ENCODE peak calls at places on chromosomes 13 and 19, in ten cellular contexts. P is COR-L47; J is Peyer's patch; F is fibroblast of pulmonary artery; U is DMS 273 treated with DMSO at 0.1 percent for 48 hours; R is stimulated activated CD4-positive, alpha-beta T cell treated with anti-CD3 and anti-CD28 coated beads, Interleukin-4, amount 100 ng/mL, for 1 hour; B is NCI-H2029 treated with DMSO at 0.1 percent for 48 hours; Y is stimulated activated CD8-positive, alpha-beta memory T cell treated with anti-CD3 and anti-CD28 coated beads, Interleukin-7, amount 100 ng/mL, for 1 hour; O is fibroblast of the conjunctiva; W is activated naive CD8-positive, alpha-beta T cell treated with anti-CD3 and anti-CD28 coated beads, Interleukin-2, amount 50 U/mL, for 16 hours. Z is an unnamed sample.

GRCh38 chr13:39663958-39664357 is 8.5 kb downstream of the COG6 start:
- DNase-seq in B (no peak), Y (no peak), O (no peak), P (no peak), W (no peak), U (no peak), F (no peak), R (no peak), J (no peak), Z (no peak)

GRCh38 chr19:3397266-3398022 is 31.1 kb downstream of the NFIC start:
- DNase-seq in U (no peak), W (no peak), B (no peak), J (no peak), O (no peak), F (no peak), R (no peak), Y (no peak), P (no peak), Z (no peak)

GRCh38 chr19:55376381-55376933 is at the start of gene TMEM190:
- DNase-seq in B (no peak), W (no peak), Y (no peak), U (no peak), O (no peak), F (no peak), P (no peak), R (no peak), J (no peak), Z (no peak)

GRCh38 chr19:56839665-56840451 is 668 bp downstream of the PEG3 start:
- DNase-seq in P (no peak), F (peak), U (peak), W (no peak), B (no peak), J (peak), Y (no peak), O (peak), R (no peak), Z (no peak)

GRCh38 chr19:18086590-18087138 is at the start of gene IL12RB1:
- DNase-seq in B (no peak), R (peak), P (no peak), W (no peak), O (no peak), J (peak), U (no peak), Y (no peak), F (no peak), Z (peak)

GRCh38 chr19:11041966-11042627 is 47.2 kb upstream of the LDLR start:
- DNase-seq in R (no peak), P (no peak), J (no peak), F (no peak), O (no peak), Y (no peak), U (no peak), B (no peak), W (no peak), Z (no peak)

GRCh38 chr13:34085199-34085598 is 267.2 kb downstream of the RFC3 start:
- DNase-seq in P (no peak), U (no peak), B (no peak), J (no peak), Y (no peak), F (peak), W (no peak), R (no peak), O (no peak), Z (no peak)

GRCh38 chr13:110287031-110287828 is 19.7 kb downstream of the COL4A1 start:
- DNase-seq in R (no peak), P (no peak), W (no peak), O (no peak), U (no peak), F (no peak), Y (no peak), B (no peak), J (no peak), Z (no peak)

GRCh38 chr13:27424246-27425150 is at the start of gene GTF3A:
- DNase-seq in R (peak), U (peak), O (peak), P (peak), B (peak), W (peak), F (peak), Y (peak), J (peak), Z (peak)

GRCh38 chr19:35712910-35713845 is 4.6 kb upstream of the KMT2B start:
- DNase-seq in J (peak), U (no peak), P (no peak), O (no peak), R (peak), F (no peak), W (peak), Y (no peak), B (no peak), Z (peak)

GRCh38 chr19:13079542-13079986 is 23.1 kb downstream of the LYL1 start:
- DNase-seq in R (no peak), B (no peak), J (no peak), O (peak), Y (no peak), P (peak), F (peak), U (no peak), W (no peak), Z (no peak)

GRCh38 chr13:114027046-114027760 is 53.3 kb upstream of the C13orf46 start:
- DNase-seq in R (no peak), O (no peak), Y (no peak), B (no peak), W (no peak), P (no peak), J (no peak), F (no peak), U (no peak), Z (no peak)